ENCODE peak calls at places on chromosome 2, in eight cellular contexts. F, B, O, X, Z, M, Q and I are unnamed samples.

GRCh38 chr2:37713258-37713700 is 41.8 kb upstream of the CDC42EP3 start:
- DNase-seq in B (peak), O (no peak), X (peak), Z (no peak), M (no peak), Q (no peak), F (peak), I (no peak)

GRCh38 chr2:27075219-27075871 is 3.1 kb upstream of the EMILIN1 start:
- DNase-seq in F (no peak), O (peak), Q (no peak), Z (peak), X (no peak), B (no peak), M (peak), I (peak)

GRCh38 chr2:33314541-33314940 is 161.9 kb upstream of the RASGRP3 start:
- DNase-seq in O (no peak), X (no peak), F (no peak), Q (no peak), Z (no peak), M (no peak), B (no peak), I (no peak)

GRCh38 chr2:200077838-200078237 is 122.5 kb downstream of the MAIP1 start:
- DNase-seq in Q (no peak), M (no peak), O (no peak), F (no peak), X (peak), B (peak), Z (no peak), I (no peak)

GRCh38 chr2:128560718-128561117 is 242.1 kb upstream of the HS6ST1 start:
- DNase-seq in F (no peak), B (no peak), Z (no peak), O (no peak), Q (no peak), X (no peak), M (no peak), I (no peak)

GRCh38 chr2:5125017-5125730 is 567.0 kb upstream of the SOX11 start:
- DNase-seq in Z (no peak), Q (no peak), O (no peak), B (no peak), F (no peak), X (no peak), M (no peak), I (no peak)

GRCh38 chr2:131127076-131127475 is 21.9 kb downstream of the PLEKHB2 start:
- DNase-seq in Q (no peak), Z (no peak), O (no peak), B (no peak), M (no peak), F (no peak), X (no peak), I (no peak)

GRCh38 chr2:26533661-26534060 is 55.7 kb upstream of the OTOF start:
- DNase-seq in F (no peak), O (no peak), Z (no peak), B (no peak), M (no peak), X (no peak), Q (no peak), I (no peak)

GRCh38 chr2:12819721-12820120 is 103.0 kb downstream of the TRIB2 start:
- DNase-seq in Z (no peak), M (no peak), Q (no peak), F (peak), B (peak), X (peak), O (no peak), I (no peak)

GRCh38 chr2:190443778-190444481 is 35.8 kb downstream of the MFSD6 start:
- DNase-seq in M (no peak), X (peak), B (peak), Z (no peak), F (peak), Q (no peak), O (no peak), I (no peak)

GRCh38 chr2:31729442-31730092 is 148.8 kb upstream of the SRD5A2 start:
- DNase-seq in Q (no peak), M (no peak), X (peak), B (no peak), Z (no peak), F (peak), O (no peak), I (no peak)

GRCh38 chr2:158297120-158297519 is 159.4 kb downstream of the CCDC148 start:
- DNase-seq in F (no peak), Q (no peak), B (no peak), X (no peak), M (no peak), Z (no peak), O (no peak), I (no peak)

GRCh38 chr2:100211517-100211916 is 69.1 kb upstream of the AFF3 start:
- DNase-seq in O (no peak), M (no peak), Q (no peak), X (peak), F (no peak), Z (no peak), B (no peak), I (no peak)

GRCh38 chr2:128606837-128607236 is 288.2 kb upstream of the HS6ST1 start:
- DNase-seq in Z (no peak), B (no peak), X (no peak), O (no peak), F (no peak), M (peak), Q (no peak), I (no peak)

GRCh38 chr2:190180313-190181065 is 118.0 kb upstream of the MSTN start:
- DNase-seq in Z (no peak), M (peak), X (peak), F (peak), O (peak), Q (no peak), B (peak), I (no peak)

GRCh38 chr2:191983591-191983990 is 136.7 kb upstream of the CAVIN2 start:
- DNase-seq in M (no peak), Q (no peak), Z (no peak), X (no peak), O (no peak), B (no peak), F (no peak), I (no peak)

GRCh38 chr2:23697676-23698075 is 229.2 kb downstream of the ATAD2B start:
- DNase-seq in O (no peak), M (no peak), X (peak), F (no peak), Z (no peak), B (peak), Q (no peak), I (no peak)

GRCh38 chr2:133566967-133567645 is 1.2 kb downstream of the NCKAP5 start:
- DNase-seq in Q (no peak), M (peak), Z (no peak), B (peak), X (peak), F (peak), O (no peak), I (no peak)

GRCh38 chr2:15142069-15142689 is 419.0 kb downstream of the NBAS start:
- DNase-seq in F (no peak), X (no peak), M (no peak), O (peak), B (no peak), Q (peak), Z (peak), I (peak)

GRCh38 chr2:45797451-45798230 is 146.2 kb downstream of the PRKCE start:
- DNase-seq in O (no peak), F (no peak), X (no peak), B (no peak), M (no peak), Z (no peak), Q (no peak), I (no peak)

GRCh38 chr2:234954551-234954992 is 2.8 kb downstream of the SH3BP4 start:
- DNase-seq in B (peak), F (peak), Q (no peak), Z (no peak), X (peak), O (no peak), M (no peak), I (no peak)

GRCh38 chr2:51880153-51880552 is 848.2 kb upstream of the NRXN1 start:
- DNase-seq in X (no peak), Q (no peak), M (no peak), Z (no peak), F (no peak), B (no peak), O (no peak), I (no peak)

GRCh38 chr2:183105402-183106134 is 18.7 kb upstream of the NUP35 start:
- DNase-seq in F (no peak), M (no peak), O (no peak), B (peak), Z (no peak), Q (no peak), X (peak), I (no peak)